ENCODE peak calls at places on chromosome 11, in five cellular contexts. I is pancreas, W is dorsolateral prefrontal cortex, Y is heart left ventricle, S is cardiac muscle cell. U is an unnamed sample.

GRCh38 chr11:67389477-67389876 is 2.3 kb upstream of the RAD9A start:
- DNase-seq in I (no peak), W (no peak), Y (no peak), S (peak), U (peak)

GRCh38 chr11:85752890-85753581 is 57.9 kb downstream of the SYTL2 start:
- DNase-seq in I (no peak), W (no peak), Y (peak), S (no peak), U (peak)

GRCh38 chr11:112163875-112164521 is at the start of gene IL18:
- DNase-seq in I (peak), W (no peak), Y (no peak), S (peak), U (peak)

GRCh38 chr11:9280655-9281301 is 15.6 kb upstream of the DENND5A start:
- DNase-seq in I (no peak), W (no peak), Y (no peak), S (peak), U (peak)

GRCh38 chr11:130180491-130180890 is 20.9 kb downstream of the ST14 start:
- DNase-seq in I (peak), W (no peak), Y (no peak), S (no peak), U (no peak)

GRCh38 chr11:15589070-15589626 is 474.4 kb downstream of the INSC start:
- DNase-seq in I (no peak), W (no peak), Y (no peak), S (no peak), U (no peak)

GRCh38 chr11:103870821-103871309 is 165.6 kb upstream of the DDI1 start:
- DNase-seq in I (no peak), W (no peak), Y (peak), S (no peak), U (no peak)

GRCh38 chr11:20599424-20600346 is at the start of gene SLC6A5:
- DNase-seq in I (no peak), W (no peak), Y (peak), S (peak), U (no peak)

GRCh38 chr11:109547356-109548027 is 125.5 kb downstream of the C11orf87 start:
- DNase-seq in I (peak), W (no peak), Y (no peak), S (no peak), U (no peak)

GRCh38 chr11:105975128-105975527 is 46.9 kb downstream of the MSANTD4 start:
- DNase-seq in I (no peak), W (no peak), Y (no peak), S (no peak), U (no peak)

GRCh38 chr11:33478111-33478573 is 221.0 kb downstream of the HIPK3 start:
- DNase-seq in I (no peak), W (no peak), Y (no peak), S (peak), U (no peak)

GRCh38 chr11:14380125-14380936 is 21.3 kb upstream of the RRAS2 start:
- DNase-seq in I (no peak), W (no peak), Y (no peak), S (no peak), U (no peak)

GRCh38 chr11:27571151-27571840 is 64.7 kb upstream of the LIN7C start:
- DNase-seq in I (no peak), W (no peak), Y (no peak), S (peak), U (no peak)

GRCh38 chr11:45803981-45804805 is 756 bp upstream of the SLC35C1 start:
- DNase-seq in I (peak), W (peak), Y (peak), S (peak), U (peak)

GRCh38 chr11:46676436-46677158 is 23.8 kb downstream of the ARHGAP1 start:
- DNase-seq in I (no peak), W (no peak), Y (no peak), S (no peak), U (no peak)

GRCh38 chr11:79375818-79376550 is 64.8 kb downstream of the TENM4 start:
- DNase-seq in I (no peak), W (no peak), Y (no peak), S (no peak), U (no peak)

GRCh38 chr11:123137496-123138270 is 57.4 kb downstream of the CLMP start:
- DNase-seq in I (peak), W (peak), Y (peak), S (peak), U (peak)

GRCh38 chr11:35357893-35358292 is 61.5 kb downstream of the SLC1A2 start:
- DNase-seq in I (no peak), W (no peak), Y (no peak), S (no peak), U (no peak)

GRCh38 chr11:72685560-72686480 is 11.6 kb upstream of the PDE2A start:
- DNase-seq in I (no peak), W (no peak), Y (no peak), S (no peak), U (no peak)

GRCh38 chr11:113647108-113647507 is 59.0 kb downstream of the TMPRSS5 start:
- DNase-seq in I (no peak), W (no peak), Y (no peak), S (no peak), U (no peak)

GRCh38 chr11:1219836-1220810 is 2.7 kb upstream of the MUC5B start:
- DNase-seq in I (peak), W (peak), Y (no peak), S (peak), U (peak)

DNA sequence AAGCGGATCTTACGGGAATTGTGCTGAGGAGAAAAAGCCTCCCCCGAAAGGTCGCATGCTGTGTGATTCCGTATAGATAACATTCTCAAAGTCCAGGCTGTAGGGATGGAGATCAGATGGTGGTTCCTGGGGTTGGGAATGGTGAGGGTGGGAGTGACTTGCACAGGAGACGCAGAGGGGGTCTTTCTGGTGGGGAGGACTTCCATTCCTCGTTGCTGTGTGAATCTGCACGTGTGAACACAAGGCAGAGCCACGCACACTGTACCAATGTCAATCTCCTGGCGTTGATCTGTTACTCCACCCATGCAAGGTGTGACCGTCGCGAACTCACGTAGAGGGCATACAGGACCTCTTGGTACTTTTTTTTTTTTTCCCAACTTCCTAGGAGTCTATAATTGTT is 59.0 kb upstream of the KCNQ1OT1 start:
- DNase-seq in I (peak), W (no peak), Y (no peak), S (no peak), U (no peak)
- H3K4me3 ChIP-seq in I (no peak), W (no peak), Y (no peak), S (no peak), U (no peak)

GRCh38 chr11:117826360-117826635 is 1.8 kb upstream of the FXYD2 start:
- DNase-seq in I (no peak), W (no peak), Y (no peak), S (no peak), U (peak)
- H3K4me3 ChIP-seq in I (no peak), W (no peak), Y (no peak), S (no peak), U (no peak)

GRCh38 chr11:77127969-77128691 is at the start of gene MYO7A:
- DNase-seq in I (peak), W (peak), Y (peak), S (peak), U (peak)
- H3K4me3 ChIP-seq in I (peak), W (peak), Y (peak), S (peak), U (peak)

DNA sequence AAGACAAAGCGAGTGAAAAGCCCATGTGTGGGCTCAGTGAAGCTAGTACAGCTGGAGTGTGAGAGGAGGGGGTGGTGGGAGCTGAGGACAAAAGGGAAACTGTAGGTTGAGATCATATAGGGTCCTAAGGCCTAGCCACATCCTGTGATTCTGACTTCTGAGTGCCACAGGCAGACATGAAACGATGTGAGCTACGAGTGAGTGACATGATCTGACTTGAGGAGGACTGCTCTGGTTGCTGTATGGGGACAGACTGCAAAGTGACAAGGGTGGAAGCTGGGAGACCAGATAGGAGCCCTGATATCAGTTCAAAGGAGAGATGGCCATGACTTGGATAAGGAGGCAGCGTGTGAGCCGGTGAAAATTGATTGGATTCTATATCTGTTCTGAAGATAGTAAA is 85.4 kb downstream of the MICAL2 start:
- DNase-seq in I (no peak), W (no peak), Y (no peak), S (no peak), U (no peak)
- H3K4me3 ChIP-seq in I (no peak), W (no peak), Y (no peak), S (no peak), U (no peak)